ENCODE peak calls at places on chromosomes 7 and 10, in seven cellular contexts. P, M, K, E, U, H and F are unnamed samples.

GRCh38 chr7:66007232-66007631 is 25.2 kb upstream of the GUSB start:
- DNase-seq in E (no peak), P (no peak), K (no peak), H (no peak), M (no peak), U (no peak), F (no peak)

GRCh38 chr10:133042061-133042460 is 45.7 kb upstream of the ADGRA1 start:
- DNase-seq in E (no peak), H (no peak), M (no peak), U (no peak), P (no peak), K (no peak), F (no peak)

GRCh38 chr7:17523813-17524741 is 225.6 kb downstream of the AHR start:
- DNase-seq in E (no peak), H (no peak), U (peak), P (no peak), M (peak), K (no peak), F (no peak)

GRCh38 chr7:28267012-28267411 is 86.4 kb upstream of the JAZF1 start:
- DNase-seq in P (no peak), K (no peak), U (no peak), H (no peak), M (no peak), E (no peak), F (no peak)

GRCh38 chr7:158190756-158191155 is 396.9 kb downstream of the PTPRN2 start:
- DNase-seq in K (no peak), E (no peak), U (no peak), P (no peak), H (no peak), M (no peak), F (no peak)

GRCh38 chr10:52563361-52563760 is 209.2 kb downstream of the MBL2 start:
- DNase-seq in M (peak), U (no peak), H (no peak), P (no peak), E (no peak), K (no peak), F (no peak)

GRCh38 chr7:85065888-85066485 is 120.9 kb downstream of the SEMA3D start:
- DNase-seq in E (no peak), U (no peak), H (no peak), P (no peak), M (peak), K (no peak), F (no peak)

GRCh38 chr7:55280031-55280454 is 85.1 kb upstream of the LANCL2 start:
- DNase-seq in M (peak), K (no peak), E (peak), P (peak), U (peak), H (peak), F (no peak)

GRCh38 chr7:3493499-3493898 is 192.4 kb downstream of the SDK1 start:
- DNase-seq in H (no peak), P (no peak), K (no peak), M (peak), U (no peak), E (no peak), F (no peak)

GRCh38 chr10:75358835-75359421 is 42.6 kb downstream of the ZNF503 start:
- DNase-seq in E (no peak), P (no peak), M (peak), K (no peak), U (no peak), H (no peak), F (no peak)

GRCh38 chr7:14582010-14582409 is 320.5 kb downstream of the DGKB start:
- DNase-seq in M (no peak), K (no peak), E (no peak), P (no peak), U (no peak), H (no peak), F (no peak)

GRCh38 chr7:158645842-158646241 is 58.2 kb upstream of the PTPRN2 start:
- DNase-seq in P (no peak), H (no peak), U (no peak), M (no peak), K (no peak), E (no peak), F (no peak)

GRCh38 chr7:149868638-149869290 is 5.0 kb upstream of the ATP6V0E2 start:
- DNase-seq in M (no peak), P (no peak), U (no peak), H (no peak), K (no peak), E (no peak), F (peak)

GRCh38 chr10:28366943-28367342 is 64.1 kb upstream of the MPP7 start:
- DNase-seq in K (no peak), M (no peak), E (no peak), U (no peak), H (no peak), P (no peak), F (no peak)

GRCh38 chr7:23586159-23586558 is 11.0 kb upstream of the CCDC126 start:
- DNase-seq in H (no peak), U (no peak), E (no peak), K (no peak), P (no peak), M (no peak), F (no peak)

GRCh38 chr10:33776419-33776818 is 442.0 kb upstream of the NRP1 start:
- DNase-seq in K (no peak), E (no peak), P (no peak), U (no peak), H (no peak), M (no peak), F (no peak)

GRCh38 chr7:4694653-4695335 is 12.7 kb downstream of the FOXK1 start:
- DNase-seq in M (peak), U (peak), K (peak), H (no peak), P (no peak), E (no peak), F (peak)

GRCh38 chr7:48780862-48781261 is 143.5 kb upstream of the CDC14C start:
- DNase-seq in P (no peak), H (no peak), U (no peak), E (no peak), K (no peak), M (no peak), F (no peak)

GRCh38 chr7:13288516-13288915 is 601.1 kb downstream of the ARL4A start:
- DNase-seq in M (peak), U (no peak), P (no peak), H (no peak), K (no peak), E (no peak), F (no peak)

GRCh38 chr10:101959349-101959916 is 96.5 kb downstream of the ARMH3 start:
- DNase-seq in P (no peak), E (peak), K (no peak), H (no peak), M (no peak), U (no peak), F (no peak)

GRCh38 chr7:2782565-2782964 is 61.5 kb downstream of the GNA12 start:
- DNase-seq in P (no peak), K (no peak), U (no peak), M (no peak), E (no peak), H (no peak), F (no peak)

GRCh38 chr7:49878627-49879026 is 105.2 kb downstream of the VWC2 start:
- DNase-seq in K (no peak), M (no peak), E (no peak), P (no peak), U (no peak), H (no peak), F (no peak)

GRCh38 chr10:126538439-126539140 is 131.9 kb downstream of the C10orf90 start:
- DNase-seq in H (no peak), P (no peak), U (no peak), E (no peak), K (no peak), M (no peak), F (no peak)

GRCh38 chr7:27110163-27110976 is 7.9 kb upstream of the HOXA2 start:
- DNase-seq in H (no peak), U (peak), K (peak), E (peak), M (peak), P (no peak), F (no peak)

GRCh38 chr7:67551027-67551426 is 554.4 kb downstream of the TYW1 start:
- DNase-seq in H (no peak), U (no peak), P (no peak), E (no peak), K (no peak), M (no peak), F (no peak)

GRCh38 chr10:20105931-20106330 is 289.7 kb downstream of the PLXDC2 start:
- DNase-seq in M (peak), E (no peak), P (no peak), H (no peak), K (no peak), U (no peak), F (no peak)

GRCh38 chr10:102504976-102505300 is 1.2 kb downstream of the SUFU start:
- DNase-seq in H (no peak), K (peak), M (no peak), P (no peak), E (no peak), U (no peak), F (no peak)

GRCh38 chr7:106312099-106312871 is 27.5 kb upstream of the NAMPT start:
- DNase-seq in K (no peak), U (no peak), E (no peak), P (no peak), M (no peak), H (no peak), F (no peak)

DNA sequence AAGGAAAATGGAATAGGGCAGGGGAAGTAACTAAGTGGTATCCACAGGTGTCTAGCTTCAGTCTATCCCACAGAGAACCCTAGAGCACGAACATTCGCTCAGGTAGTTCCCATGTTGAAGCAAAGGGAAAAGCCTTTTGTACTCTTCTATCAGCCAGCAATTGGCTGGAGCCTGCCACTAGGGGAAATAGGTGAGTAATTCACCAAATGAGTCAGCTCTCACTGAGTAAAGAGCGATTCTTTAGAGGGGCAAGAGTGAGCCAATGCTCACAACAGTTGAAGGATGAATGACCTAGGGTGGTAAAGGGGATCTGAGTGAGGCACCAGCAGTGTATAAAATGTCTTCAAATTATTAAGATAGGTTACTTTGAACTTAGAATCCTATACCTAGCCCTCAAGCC is 94.1 kb upstream of the ZNF800 start:
- DNase-seq in E (no peak), P (peak), H (no peak), M (no peak), K (no peak), U (no peak), F (no peak)
- TF ChIP-seq CTCF in E (no peak), P (no peak), H (no peak), M (no peak), K (no peak), U (no peak), F (no peak)

GRCh38 chr10:54133201-54133600 is 667.8 kb downstream of the PCDH15 start:
- DNase-seq in E (no peak), H (no peak), P (no peak), K (no peak), U (no peak), M (peak), F (no peak)
- TF ChIP-seq CTCF in E (peak), H (peak), P (peak), K (no peak), U (no peak), M (no peak), F (no peak)

GRCh38 chr7:91872928-91873327 is 7.6 kb downstream of the MTERF1 start:
- DNase-seq in U (no peak), K (no peak), P (no peak), E (no peak), M (no peak), H (no peak), F (no peak)

GRCh38 chr7:91875851-91876250 is 4.7 kb downstream of the MTERF1 start:
- DNase-seq in U (no peak), M (peak), P (no peak), E (no peak), K (no peak), H (no peak), F (no peak)

GRCh38 chr7:91880016-91880412 is 488 bp downstream of the MTERF1 start:
- DNase-seq in K (no peak), H (no peak), P (no peak), M (peak), E (no peak), U (no peak), F (no peak)

GRCh38 chr7:91880413-91881241 is at the start of gene MTERF1:
- DNase-seq in K (peak), U (peak), E (peak), M (peak), P (peak), H (peak), F (peak)

DNA sequence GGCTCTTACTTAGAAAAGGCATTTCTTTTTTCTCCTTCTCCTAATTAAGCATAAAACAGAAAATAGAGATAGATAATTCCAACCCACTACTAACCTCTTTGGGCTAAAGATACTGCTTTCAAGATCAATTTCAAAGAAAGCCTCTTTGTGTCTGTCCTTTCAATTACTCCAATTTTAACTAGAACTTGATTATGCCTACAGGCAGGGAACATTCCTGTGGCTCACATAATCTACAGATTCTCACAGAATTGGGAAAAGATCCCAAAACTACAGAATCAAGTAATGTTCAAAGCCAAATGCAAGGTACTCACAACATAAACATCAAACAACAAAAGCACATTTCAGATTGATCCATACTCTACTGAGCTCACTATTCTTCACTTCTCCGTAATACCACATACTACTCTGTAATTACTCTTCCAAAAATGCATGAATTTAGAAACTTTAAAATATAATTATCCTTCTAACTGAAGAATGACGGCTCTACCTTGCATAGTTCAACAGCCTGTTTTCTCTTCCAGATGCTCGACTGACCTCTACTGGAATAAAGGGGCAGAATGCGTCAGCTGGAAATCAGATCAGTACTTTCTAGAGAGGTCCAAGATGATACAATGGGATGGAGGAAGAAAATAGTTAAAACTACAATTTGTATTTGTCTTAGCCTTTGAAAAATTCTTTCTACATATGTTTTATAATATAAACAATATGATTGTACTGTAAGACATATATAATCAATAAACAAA is 3.9 kb downstream of the MTERF1 start:
- DNase-seq in E (no peak), H (no peak), K (no peak), U (no peak), P (no peak), M (peak), F (no peak)
- TF ChIP-seq CTCF in E (peak), H (peak), K (no peak), U (no peak), P (no peak), M (peak), F (no peak)

DNA sequence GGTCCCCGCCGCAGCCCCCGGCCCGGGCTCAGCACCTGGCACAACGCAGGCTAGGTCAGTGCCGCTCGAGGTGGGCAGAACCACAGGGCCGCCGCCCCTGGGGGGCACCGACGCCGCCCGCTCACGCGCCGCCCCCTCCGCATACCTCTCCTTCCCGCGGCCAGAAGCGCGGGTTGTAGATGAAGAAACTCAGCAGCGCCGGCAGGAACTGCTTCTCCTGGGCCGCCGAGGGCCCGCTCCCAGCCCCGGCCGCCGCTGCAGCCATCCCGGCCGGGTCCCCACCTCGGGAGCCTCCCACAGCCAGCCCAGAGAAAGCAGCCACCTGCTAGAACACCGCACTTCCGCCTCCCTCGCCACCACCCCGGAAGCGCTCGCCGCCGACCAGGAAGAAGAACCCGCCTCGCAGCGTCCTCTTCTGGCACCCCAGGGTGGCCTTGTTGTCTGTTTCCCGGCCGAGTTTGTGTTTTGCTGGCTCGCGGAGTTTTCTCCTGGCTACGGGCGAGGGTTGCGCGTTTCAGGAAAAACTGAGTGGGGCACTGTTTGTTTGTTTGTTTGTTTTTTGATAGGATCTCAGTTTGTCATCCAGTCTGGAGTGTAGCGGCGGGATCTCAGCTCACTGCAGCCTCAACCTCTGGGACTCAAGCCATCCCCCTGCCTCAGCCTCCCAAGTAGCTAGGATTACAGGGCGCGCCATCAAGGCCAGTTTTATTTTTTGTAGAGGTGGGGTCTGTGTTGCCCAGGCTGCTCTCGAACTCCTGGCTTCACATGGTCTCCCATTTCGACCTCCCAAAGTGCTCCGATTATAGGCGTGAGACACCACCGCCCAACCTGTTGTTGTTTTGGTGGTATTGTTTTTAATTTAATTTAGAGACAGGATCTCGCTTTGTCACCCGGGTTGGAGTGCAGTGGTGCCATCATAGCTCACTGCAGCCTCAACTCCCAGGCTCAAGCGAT is 17.7 kb downstream of the OCM2 start:
- DNase-seq in P (peak), H (peak), K (peak), E (peak), U (peak), M (peak), F (peak)
- TF ChIP-seq CTCF in P (peak), H (no peak), K (no peak), E (no peak), U (no peak), M (peak), F (no peak)

DNA sequence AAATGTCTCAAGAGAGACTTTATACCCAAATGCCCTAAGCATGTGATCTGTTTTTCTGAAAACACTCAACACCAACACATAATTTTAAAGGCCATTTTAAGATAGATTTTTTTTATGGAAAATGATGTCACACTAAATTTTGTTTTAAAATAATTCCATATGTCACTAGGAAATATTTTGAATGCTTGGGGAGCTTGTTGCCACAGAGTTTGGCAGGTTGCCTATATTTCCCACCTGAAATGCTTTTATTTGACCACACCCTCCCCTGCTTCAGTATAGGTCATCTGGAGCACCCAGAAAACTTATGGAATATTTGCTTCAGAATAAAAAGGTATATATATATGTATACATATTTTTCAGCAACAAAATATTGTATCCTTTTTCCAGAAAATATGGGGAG is 180.0 kb upstream of the ANK3 start:
- DNase-seq in K (no peak), P (no peak), E (no peak), U (no peak), M (no peak), H (no peak), F (no peak)
- TF ChIP-seq CTCF in K (no peak), P (no peak), E (no peak), U (no peak), M (no peak), H (no peak), F (no peak)

GRCh38 chr7:138017992-138018391 is 16.1 kb upstream of the CREB3L2 start:
- DNase-seq in M (no peak), U (no peak), P (no peak), K (no peak), E (no peak), H (no peak), F (no peak)
- TF ChIP-seq CTCF in M (no peak), U (no peak), P (no peak), K (no peak), E (no peak), H (no peak), F (no peak)

GRCh38 chr7:94871132-94871531 is 36.3 kb upstream of the PPP1R9A start:
- DNase-seq in H (no peak), K (no peak), U (no peak), M (no peak), E (no peak), P (no peak), F (no peak)
- TF ChIP-seq CTCF in H (no peak), K (no peak), U (no peak), M (no peak), E (no peak), P (no peak), F (no peak)

GRCh38 chr10:90288403-90288933 is 569.4 kb downstream of the HTR7 start:
- DNase-seq in U (no peak), H (no peak), P (no peak), E (no peak), K (no peak), M (peak), F (no peak)
- TF ChIP-seq CTCF in U (no peak), H (no peak), P (no peak), E (no peak), K (no peak), M (peak), F (no peak)